ENCODE peak calls at places on chromosomes 1 and 21, in five cellular contexts. One of them, this sample, is unnamed.

GRCh38 chr1:231600461-231600976 is 26.1 kb upstream of the DISC1 start:
- DNase-seq in ascending aorta: no peak
- DNase-seq in activated CD8-positive, alpha-beta T cell treated with anti-CD3 and anti-CD28 coated beads for 36 hours: no peak
- DNase-seq in kidney epithelial cell: no peak
- DNase-seq in GM10248: no peak
- DNase-seq in this sample: no peak

GRCh38 chr1:156486421-156487344 is 13.9 kb downstream of the MEF2D start:
- DNase-seq in ascending aorta: no peak
- DNase-seq in activated CD8-positive, alpha-beta T cell treated with anti-CD3 and anti-CD28 coated beads for 36 hours: no peak
- DNase-seq in kidney epithelial cell: no peak
- DNase-seq in GM10248: no peak
- DNase-seq in this sample: no peak

GRCh38 chr21:14900058-14900457 is 164.7 kb downstream of the NRIP1 start:
- DNase-seq in ascending aorta: no peak
- DNase-seq in activated CD8-positive, alpha-beta T cell treated with anti-CD3 and anti-CD28 coated beads for 36 hours: no peak
- DNase-seq in kidney epithelial cell: no peak
- DNase-seq in GM10248: no peak
- DNase-seq in this sample: no peak

GRCh38 chr1:210646258-210646616 is 317.5 kb downstream of the HHAT start:
- DNase-seq in ascending aorta: no peak
- DNase-seq in activated CD8-positive, alpha-beta T cell treated with anti-CD3 and anti-CD28 coated beads for 36 hours: no peak
- DNase-seq in kidney epithelial cell: no peak
- DNase-seq in GM10248: no peak
- DNase-seq in this sample: no peak

GRCh38 chr1:68136187-68136586 is 85.8 kb upstream of the DIRAS3 start:
- DNase-seq in ascending aorta: no peak
- DNase-seq in activated CD8-positive, alpha-beta T cell treated with anti-CD3 and anti-CD28 coated beads for 36 hours: no peak
- DNase-seq in kidney epithelial cell: no peak
- DNase-seq in GM10248: no peak
- DNase-seq in this sample: peak

GRCh38 chr1:202007703-202008489 is 2.5 kb upstream of the ELF3 start:
- DNase-seq in ascending aorta: no peak
- DNase-seq in activated CD8-positive, alpha-beta T cell treated with anti-CD3 and anti-CD28 coated beads for 36 hours: no peak
- DNase-seq in kidney epithelial cell: no peak
- DNase-seq in GM10248: no peak
- DNase-seq in this sample: no peak

GRCh38 chr1:170063109-170063826 is 11.2 kb downstream of the KIFAP3 start:
- DNase-seq in ascending aorta: no peak
- DNase-seq in activated CD8-positive, alpha-beta T cell treated with anti-CD3 and anti-CD28 coated beads for 36 hours: no peak
- DNase-seq in kidney epithelial cell: no peak
- DNase-seq in GM10248: no peak
- DNase-seq in this sample: peak

GRCh38 chr1:113856011-113856410 is 15.5 kb downstream of the PTPN22 start:
- DNase-seq in ascending aorta: no peak
- DNase-seq in activated CD8-positive, alpha-beta T cell treated with anti-CD3 and anti-CD28 coated beads for 36 hours: no peak
- DNase-seq in kidney epithelial cell: no peak
- DNase-seq in GM10248: no peak
- DNase-seq in this sample: no peak

GRCh38 chr1:162908780-162909179 is 47.8 kb upstream of the CCDC190 start:
- DNase-seq in ascending aorta: no peak
- DNase-seq in activated CD8-positive, alpha-beta T cell treated with anti-CD3 and anti-CD28 coated beads for 36 hours: no peak
- DNase-seq in kidney epithelial cell: peak
- DNase-seq in GM10248: no peak
- DNase-seq in this sample: peak

GRCh38 chr1:6498576-6499111 is 7.2 kb upstream of the PLEKHG5 start:
- DNase-seq in ascending aorta: no peak
- DNase-seq in activated CD8-positive, alpha-beta T cell treated with anti-CD3 and anti-CD28 coated beads for 36 hours: no peak
- DNase-seq in kidney epithelial cell: no peak
- DNase-seq in GM10248: no peak
- DNase-seq in this sample: no peak

GRCh38 chr21:46111857-46112730 is 14.2 kb downstream of the COL6A2 start:
- DNase-seq in ascending aorta: peak
- DNase-seq in activated CD8-positive, alpha-beta T cell treated with anti-CD3 and anti-CD28 coated beads for 36 hours: no peak
- DNase-seq in kidney epithelial cell: no peak
- DNase-seq in GM10248: no peak
- DNase-seq in this sample: no peak

GRCh38 chr1:174660476-174660875 is 212.7 kb downstream of the GPR52 start:
- DNase-seq in ascending aorta: no peak
- DNase-seq in activated CD8-positive, alpha-beta T cell treated with anti-CD3 and anti-CD28 coated beads for 36 hours: no peak
- DNase-seq in kidney epithelial cell: no peak
- DNase-seq in GM10248: no peak
- DNase-seq in this sample: no peak

GRCh38 chr1:179867493-179868330 is 9.9 kb downstream of the TOR1AIP2 start:
- DNase-seq in ascending aorta: no peak
- DNase-seq in activated CD8-positive, alpha-beta T cell treated with anti-CD3 and anti-CD28 coated beads for 36 hours: peak
- DNase-seq in kidney epithelial cell: no peak
- DNase-seq in GM10248: peak
- DNase-seq in this sample: peak

GRCh38 chr1:85300140-85300539 is 23.7 kb upstream of the BCL10 start:
- DNase-seq in ascending aorta: no peak
- DNase-seq in activated CD8-positive, alpha-beta T cell treated with anti-CD3 and anti-CD28 coated beads for 36 hours: no peak
- DNase-seq in kidney epithelial cell: no peak
- DNase-seq in GM10248: no peak
- DNase-seq in this sample: no peak

GRCh38 chr1:16607433-16607851 is 5.9 kb downstream of the NBPF1 start:
- DNase-seq in ascending aorta: peak
- DNase-seq in activated CD8-positive, alpha-beta T cell treated with anti-CD3 and anti-CD28 coated beads for 36 hours: peak
- DNase-seq in kidney epithelial cell: no peak
- DNase-seq in GM10248: no peak
- DNase-seq in this sample: no peak

GRCh38 chr1:68442822-68443556 is 6.8 kb downstream of the RPE65 start:
- DNase-seq in ascending aorta: peak
- DNase-seq in activated CD8-positive, alpha-beta T cell treated with anti-CD3 and anti-CD28 coated beads for 36 hours: peak
- DNase-seq in kidney epithelial cell: peak
- DNase-seq in GM10248: peak
- DNase-seq in this sample: peak

GRCh38 chr1:152023221-152023620 is 13.6 kb downstream of the S100A11 start:
- DNase-seq in ascending aorta: no peak
- DNase-seq in activated CD8-positive, alpha-beta T cell treated with anti-CD3 and anti-CD28 coated beads for 36 hours: no peak
- DNase-seq in kidney epithelial cell: no peak
- DNase-seq in GM10248: no peak
- DNase-seq in this sample: no peak

GRCh38 chr1:45530632-45531135 is 9.0 kb upstream of the PRDX1 start:
- DNase-seq in ascending aorta: no peak
- DNase-seq in activated CD8-positive, alpha-beta T cell treated with anti-CD3 and anti-CD28 coated beads for 36 hours: no peak
- DNase-seq in kidney epithelial cell: no peak
- DNase-seq in GM10248: no peak
- DNase-seq in this sample: no peak

GRCh38 chr1:235783148-235783776 is 83.4 kb downstream of the LYST start:
- DNase-seq in ascending aorta: no peak
- DNase-seq in activated CD8-positive, alpha-beta T cell treated with anti-CD3 and anti-CD28 coated beads for 36 hours: no peak
- DNase-seq in kidney epithelial cell: peak
- DNase-seq in GM10248: no peak
- DNase-seq in this sample: peak

GRCh38 chr1:158272681-158273080 is 17.0 kb upstream of the CD1C start:
- DNase-seq in ascending aorta: no peak
- DNase-seq in activated CD8-positive, alpha-beta T cell treated with anti-CD3 and anti-CD28 coated beads for 36 hours: no peak
- DNase-seq in kidney epithelial cell: no peak
- DNase-seq in GM10248: no peak
- DNase-seq in this sample: no peak

GRCh38 chr1:53288247-53289049 is 39.4 kb downstream of the LRP8 start:
- DNase-seq in ascending aorta: no peak
- DNase-seq in activated CD8-positive, alpha-beta T cell treated with anti-CD3 and anti-CD28 coated beads for 36 hours: no peak
- DNase-seq in kidney epithelial cell: no peak
- DNase-seq in GM10248: no peak
- DNase-seq in this sample: no peak

GRCh38 chr1:19657511-19657910 is 7.2 kb upstream of the HTR6 start:
- DNase-seq in ascending aorta: no peak
- DNase-seq in activated CD8-positive, alpha-beta T cell treated with anti-CD3 and anti-CD28 coated beads for 36 hours: no peak
- DNase-seq in kidney epithelial cell: no peak
- DNase-seq in GM10248: no peak
- DNase-seq in this sample: no peak

GRCh38 chr1:162560303-162561036 is 1.1 kb upstream of the UAP1 start:
- DNase-seq in ascending aorta: no peak
- DNase-seq in activated CD8-positive, alpha-beta T cell treated with anti-CD3 and anti-CD28 coated beads for 36 hours: peak
- DNase-seq in kidney epithelial cell: no peak
- DNase-seq in GM10248: no peak
- DNase-seq in this sample: peak

GRCh38 chr1:55443175-55443933 is 228.2 kb upstream of the USP24 start:
- DNase-seq in ascending aorta: peak
- DNase-seq in activated CD8-positive, alpha-beta T cell treated with anti-CD3 and anti-CD28 coated beads for 36 hours: no peak
- DNase-seq in kidney epithelial cell: peak
- DNase-seq in GM10248: no peak
- DNase-seq in this sample: peak

GRCh38 chr1:159071970-159072582 is 4.5 kb downstream of the AIM2 start:
- DNase-seq in ascending aorta: no peak
- DNase-seq in activated CD8-positive, alpha-beta T cell treated with anti-CD3 and anti-CD28 coated beads for 36 hours: no peak
- DNase-seq in kidney epithelial cell: peak
- DNase-seq in GM10248: peak
- DNase-seq in this sample: peak

GRCh38 chr1:59903136-59903754 is 23.3 kb downstream of the CYP2J2 start:
- DNase-seq in ascending aorta: no peak
- DNase-seq in activated CD8-positive, alpha-beta T cell treated with anti-CD3 and anti-CD28 coated beads for 36 hours: peak
- DNase-seq in kidney epithelial cell: no peak
- DNase-seq in GM10248: peak
- DNase-seq in this sample: peak

GRCh38 chr1:27632387-27633297 is 2.3 kb downstream of the FGR start:
- DNase-seq in ascending aorta: no peak
- DNase-seq in activated CD8-positive, alpha-beta T cell treated with anti-CD3 and anti-CD28 coated beads for 36 hours: peak
- DNase-seq in kidney epithelial cell: no peak
- DNase-seq in GM10248: peak
- DNase-seq in this sample: no peak

GRCh38 chr1:65993047-65993363 is 200.3 kb downstream of the PDE4B start:
- DNase-seq in ascending aorta: no peak
- DNase-seq in activated CD8-positive, alpha-beta T cell treated with anti-CD3 and anti-CD28 coated beads for 36 hours: no peak
- DNase-seq in kidney epithelial cell: no peak
- DNase-seq in GM10248: no peak
- DNase-seq in this sample: no peak

GRCh38 chr1:42951588-42951987 is 7.1 kb downstream of the SLC2A1 start:
- DNase-seq in ascending aorta: no peak
- DNase-seq in activated CD8-positive, alpha-beta T cell treated with anti-CD3 and anti-CD28 coated beads for 36 hours: no peak
- DNase-seq in kidney epithelial cell: no peak
- DNase-seq in GM10248: no peak
- DNase-seq in this sample: no peak

GRCh38 chr1:184892116-184892515 is 82.2 kb downstream of the NIBAN1 start:
- DNase-seq in ascending aorta: no peak
- DNase-seq in activated CD8-positive, alpha-beta T cell treated with anti-CD3 and anti-CD28 coated beads for 36 hours: peak
- DNase-seq in kidney epithelial cell: no peak
- DNase-seq in GM10248: no peak
- DNase-seq in this sample: no peak

GRCh38 chr1:194442911-194443310 is 1256.5 kb upstream of the B3GALT2 start:
- DNase-seq in ascending aorta: no peak
- DNase-seq in activated CD8-positive, alpha-beta T cell treated with anti-CD3 and anti-CD28 coated beads for 36 hours: no peak
- DNase-seq in kidney epithelial cell: no peak
- DNase-seq in GM10248: no peak
- DNase-seq in this sample: no peak

GRCh38 chr21:41477641-41478318 is 30.2 kb downstream of the TMPRSS2 start:
- DNase-seq in ascending aorta: no peak
- DNase-seq in activated CD8-positive, alpha-beta T cell treated with anti-CD3 and anti-CD28 coated beads for 36 hours: no peak
- DNase-seq in kidney epithelial cell: no peak
- DNase-seq in GM10248: no peak
- DNase-seq in this sample: no peak

GRCh38 chr1:208027861-208028260 is 116.9 kb upstream of the CD34 start:
- DNase-seq in ascending aorta: no peak
- DNase-seq in activated CD8-positive, alpha-beta T cell treated with anti-CD3 and anti-CD28 coated beads for 36 hours: no peak
- DNase-seq in kidney epithelial cell: no peak
- DNase-seq in GM10248: no peak
- DNase-seq in this sample: no peak

GRCh38 chr1:225299624-225300023 is 128.2 kb downstream of the LBR start:
- DNase-seq in ascending aorta: no peak
- DNase-seq in activated CD8-positive, alpha-beta T cell treated with anti-CD3 and anti-CD28 coated beads for 36 hours: no peak
- DNase-seq in kidney epithelial cell: peak
- DNase-seq in GM10248: no peak
- DNase-seq in this sample: peak

GRCh38 chr1:221891708-221892107 is 149.8 kb upstream of the DUSP10 start:
- DNase-seq in ascending aorta: no peak
- DNase-seq in activated CD8-positive, alpha-beta T cell treated with anti-CD3 and anti-CD28 coated beads for 36 hours: no peak
- DNase-seq in kidney epithelial cell: no peak
- DNase-seq in GM10248: no peak
- DNase-seq in this sample: peak

GRCh38 chr21:46150491-46151121 is 4.8 kb downstream of the FTCD start:
- DNase-seq in ascending aorta: peak
- DNase-seq in activated CD8-positive, alpha-beta T cell treated with anti-CD3 and anti-CD28 coated beads for 36 hours: no peak
- DNase-seq in kidney epithelial cell: no peak
- DNase-seq in GM10248: no peak
- DNase-seq in this sample: no peak

GRCh38 chr1:21865943-21866628 is 54.0 kb downstream of the LDLRAD2 start:
- DNase-seq in ascending aorta: no peak
- DNase-seq in activated CD8-positive, alpha-beta T cell treated with anti-CD3 and anti-CD28 coated beads for 36 hours: peak
- DNase-seq in kidney epithelial cell: no peak
- DNase-seq in GM10248: peak
- DNase-seq in this sample: no peak
- TF ChIP-seq CTCF in ascending aorta: no peak
- TF ChIP-seq CTCF in activated CD8-positive, alpha-beta T cell treated with anti-CD3 and anti-CD28 coated beads for 36 hours: peak
- TF ChIP-seq CTCF in kidney epithelial cell: no peak
- TF ChIP-seq CTCF in GM10248: no peak
- TF ChIP-seq CTCF in this sample: no peak

DNA sequence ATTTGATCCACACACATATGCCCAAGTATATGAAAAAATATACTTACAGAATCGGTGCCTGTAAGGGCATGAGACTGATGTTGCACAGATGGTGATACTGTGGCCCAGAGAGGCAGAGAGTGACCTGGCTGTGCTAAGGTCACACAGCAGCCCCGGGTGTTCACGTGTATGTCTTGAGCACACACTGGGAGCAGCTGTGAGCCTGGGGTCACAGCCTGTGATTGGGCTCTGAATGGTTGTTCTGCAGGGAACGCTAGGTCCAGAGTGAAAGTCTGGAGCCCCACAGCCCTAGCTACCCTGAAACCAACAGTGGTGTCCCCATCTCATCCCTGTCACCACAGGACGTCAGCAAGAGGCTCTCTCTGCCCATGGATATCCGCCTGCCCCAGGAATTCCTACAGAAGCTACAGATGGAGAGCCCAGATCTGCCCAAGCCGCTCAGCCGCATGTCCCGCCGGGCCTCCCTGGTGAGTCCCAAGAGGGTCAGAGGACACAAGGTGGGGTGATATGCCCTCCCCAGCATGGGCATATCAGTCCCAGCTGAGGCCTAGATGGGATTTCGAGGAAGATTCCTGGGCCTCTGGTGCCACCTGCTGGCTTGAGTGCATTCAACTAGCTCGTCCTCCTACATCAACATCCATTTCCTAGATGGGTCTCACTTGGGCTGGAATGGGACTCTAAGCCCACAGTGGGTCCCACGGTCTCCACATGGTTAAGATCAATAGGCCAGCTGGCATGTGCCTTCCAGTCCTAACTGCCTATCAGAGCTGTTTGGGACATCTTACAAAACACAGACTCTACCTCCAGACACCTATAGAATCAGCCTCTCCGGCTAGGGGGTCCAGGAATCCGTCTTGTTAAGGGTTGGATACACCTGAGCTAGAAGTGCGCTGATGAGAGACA is 19.7 kb downstream of the CDK18 start:
- DNase-seq in ascending aorta: peak
- DNase-seq in activated CD8-positive, alpha-beta T cell treated with anti-CD3 and anti-CD28 coated beads for 36 hours: peak
- DNase-seq in kidney epithelial cell: no peak
- DNase-seq in GM10248: peak
- DNase-seq in this sample: peak
- TF ChIP-seq CTCF in ascending aorta: peak
- TF ChIP-seq CTCF in activated CD8-positive, alpha-beta T cell treated with anti-CD3 and anti-CD28 coated beads for 36 hours: peak
- TF ChIP-seq CTCF in kidney epithelial cell: peak
- TF ChIP-seq CTCF in GM10248: peak
- TF ChIP-seq CTCF in this sample: peak

GRCh38 chr1:206925116-206925736 is 3.5 kb upstream of the FCMR start:
- DNase-seq in ascending aorta: no peak
- DNase-seq in activated CD8-positive, alpha-beta T cell treated with anti-CD3 and anti-CD28 coated beads for 36 hours: peak
- DNase-seq in kidney epithelial cell: no peak
- DNase-seq in GM10248: peak
- DNase-seq in this sample: no peak
- TF ChIP-seq CTCF in ascending aorta: no peak
- TF ChIP-seq CTCF in activated CD8-positive, alpha-beta T cell treated with anti-CD3 and anti-CD28 coated beads for 36 hours: no peak
- TF ChIP-seq CTCF in kidney epithelial cell: no peak
- TF ChIP-seq CTCF in GM10248: peak
- TF ChIP-seq CTCF in this sample: no peak

GRCh38 chr1:240201931-240202330 is 110.2 kb downstream of the FMN2 start:
- DNase-seq in ascending aorta: no peak
- DNase-seq in activated CD8-positive, alpha-beta T cell treated with anti-CD3 and anti-CD28 coated beads for 36 hours: no peak
- DNase-seq in kidney epithelial cell: no peak
- DNase-seq in GM10248: no peak
- DNase-seq in this sample: no peak
- TF ChIP-seq CTCF in ascending aorta: no peak
- TF ChIP-seq CTCF in activated CD8-positive, alpha-beta T cell treated with anti-CD3 and anti-CD28 coated beads for 36 hours: no peak
- TF ChIP-seq CTCF in kidney epithelial cell: no peak
- TF ChIP-seq CTCF in GM10248: no peak
- TF ChIP-seq CTCF in this sample: no peak

This sample was measured in MCF 10A.